ENCODE peak calls at places on chromosome 15, in nine cellular contexts. E is HEK293T; P is GM23248; U is hypothalamus; X is psoas muscle; G is naive thymus-derived CD8-positive, alpha-beta T cell; D is SW480; N is glutamatergic neuron; Y is Peyer's patch. T is an unnamed sample.

GRCh38 chr15:69515508-69516290 is 63.1 kb downstream of the RPLP1 start:
- DNase-seq in N (no peak), X (no peak), G (no peak), D (no peak), U (no peak), Y (no peak), E (no peak), P (no peak), T (no peak)

GRCh38 chr15:97750071-97750470 is 210.4 kb upstream of the ARRDC4 start:
- DNase-seq in D (no peak), N (no peak), P (no peak), X (no peak), G (no peak), U (no peak), Y (no peak), E (no peak), T (no peak)

GRCh38 chr15:83815506-83815905 is 161.6 kb downstream of the ADAMTSL3 start:
- DNase-seq in E (no peak), N (no peak), Y (no peak), X (no peak), U (no peak), G (no peak), P (no peak), D (no peak), T (no peak)

GRCh38 chr15:101773496-101774100 is 29.7 kb upstream of the OR4F6 start:
- DNase-seq in U (no peak), P (peak; percentile 3), D (peak; percentile 7), E (peak; percentile 15), X (no peak), N (no peak), Y (no peak), G (no peak), T (no peak)

GRCh38 chr15:42385206-42385979 is 26.1 kb downstream of the CAPN3 start:
- DNase-seq in E (peak; percentile 58), U (no peak), N (peak; percentile 62), G (no peak), X (no peak), D (peak; percentile 54), P (peak; percentile 57), Y (no peak), T (no peak)

GRCh38 chr15:88623061-88623460 is 1.9 kb downstream of the AEN start:
- DNase-seq in U (no peak), P (peak; percentile 96), N (no peak), D (peak; percentile 88), E (no peak), G (no peak), X (no peak), Y (no peak), T (no peak)

GRCh38 chr15:52180196-52180835 is 10.9 kb downstream of the GNB5 start:
- DNase-seq in N (no peak), D (no peak), E (no peak), U (no peak), X (no peak), P (peak; percentile 7), Y (no peak), G (peak; percentile 49), T (peak; percentile 53)

GRCh38 chr15:101477851-101478353 is 11.6 kb downstream of the PCSK6 start:
- DNase-seq in N (no peak), G (no peak), Y (no peak), E (no peak), U (no peak), X (no peak), D (no peak), P (no peak), T (no peak)

GRCh38 chr15:77940548-77940947 is 137.0 kb downstream of the TBC1D2B start:
- DNase-seq in N (no peak), E (no peak), Y (peak; percentile 48), U (no peak), P (no peak), G (no peak), X (no peak), D (no peak), T (no peak)

GRCh38 chr15:26157081-26157480 is 294.0 kb upstream of the ATP10A start:
- DNase-seq in G (no peak), D (no peak), U (no peak), X (no peak), Y (no peak), N (no peak), P (no peak), E (no peak), T (no peak)

GRCh38 chr15:94230886-94231727 is at the start of gene MCTP2:
- DNase-seq in N (peak; percentile 65), D (peak; percentile 88), P (peak; percentile 78), U (no peak), E (no peak), Y (peak; percentile 93), X (peak; percentile 85), G (peak; percentile 71), T (peak; percentile 91)

GRCh38 chr15:28022961-28023360 is 76.2 kb downstream of the OCA2 start:
- DNase-seq in X (no peak), G (no peak), N (no peak), Y (no peak), U (no peak), P (no peak), E (no peak), D (no peak), T (no peak)

GRCh38 chr15:89772933-89773583 is 3.1 kb upstream of the MESP2 start:
- DNase-seq in N (no peak), P (peak; percentile 42), U (no peak), D (peak; percentile 33), G (no peak), X (no peak), E (peak; percentile 52), Y (no peak), T (no peak)

GRCh38 chr15:63306480-63307073 is 29.2 kb downstream of the APH1B start:
- DNase-seq in Y (no peak), U (no peak), G (no peak), D (no peak), X (no peak), E (no peak), P (no peak), N (no peak), T (no peak)

GRCh38 chr15:93942140-93942808 is 289.1 kb upstream of the MCTP2 start:
- DNase-seq in P (peak; percentile 24), N (no peak), E (no peak), D (no peak), U (no peak), G (no peak), Y (no peak), X (no peak), T (no peak)

GRCh38 chr15:66809664-66810063 is 107.6 kb downstream of the SMAD6 start:
- DNase-seq in U (no peak), N (no peak), P (no peak), Y (no peak), E (no peak), X (no peak), D (no peak), G (no peak), T (no peak)

GRCh38 chr15:57158997-57159668 is 217.2 kb upstream of the CGNL1 start:
- DNase-seq in X (no peak), P (no peak), Y (no peak), G (no peak), N (no peak), E (no peak), D (no peak), U (no peak), T (no peak)

GRCh38 chr15:95684126-95684525 is 646.4 kb upstream of the NR2F2 start:
- DNase-seq in E (no peak), X (no peak), U (no peak), N (no peak), P (no peak), D (no peak), G (no peak), Y (no peak), T (no peak)

GRCh38 chr15:39312984-39313383 is 267.9 kb upstream of the THBS1 start:
- DNase-seq in N (no peak), Y (peak; percentile 60), E (no peak), U (no peak), D (no peak), G (no peak), P (peak; percentile 23), X (no peak), T (peak; percentile 70)

GRCh38 chr15:71781179-71781964 is 29.0 kb upstream of the NR2E3 start:
- DNase-seq in N (no peak), D (no peak), P (peak; percentile 70), U (no peak), E (no peak), G (no peak), X (no peak), Y (no peak), T (no peak)

GRCh38 chr15:32659340-32659831 is 17.9 kb downstream of the SCG5 start:
- DNase-seq in P (peak; percentile 95), G (no peak), Y (no peak), N (no peak), U (no peak), X (peak; percentile 56), E (no peak), D (no peak), T (no peak)

GRCh38 chr15:57084178-57084577 is 165.7 kb downstream of the TCF12 start:
- DNase-seq in X (no peak), D (no peak), N (no peak), P (no peak), E (no peak), Y (no peak), G (no peak), U (no peak), T (no peak)

GRCh38 chr15:71431345-71432336 is 316.4 kb downstream of the THSD4 start:
- DNase-seq in P (no peak), Y (no peak), D (no peak), U (no peak), E (no peak), X (no peak), N (no peak), G (no peak), T (no peak)

GRCh38 chr15:66287461-66288055 is 5.8 kb upstream of the DIS3L start:
- DNase-seq in D (no peak), X (no peak), Y (no peak), E (peak; percentile 36), P (peak; percentile 66), G (no peak), N (no peak), U (no peak), T (no peak)

GRCh38 chr15:57554063-57554820 is 37.5 kb upstream of the MYZAP start:
- DNase-seq in D (no peak), Y (no peak), P (no peak), E (no peak), U (peak; percentile 20), G (no peak), N (peak; percentile 45), X (no peak), T (no peak)

GRCh38 chr15:85579957-85580694 is 199.7 kb downstream of the AKAP13 start:
- DNase-seq in N (no peak), U (no peak), G (no peak), P (peak; percentile 82), D (no peak), Y (peak; percentile 63), X (no peak), E (no peak), T (peak; percentile 62)

GRCh38 chr15:91572110-91572509 is 281.4 kb upstream of the SLCO3A1 start:
- DNase-seq in P (peak; percentile 10), X (no peak), U (no peak), Y (no peak), D (no peak), E (no peak), G (no peak), N (no peak), T (no peak)

GRCh38 chr15:25058080-25058785 is 103.4 kb downstream of the SNRPN start:
- DNase-seq in Y (peak; percentile 20), P (no peak), U (no peak), E (no peak), G (no peak), N (no peak), X (no peak), D (no peak), T (no peak)

GRCh38 chr15:90706394-90707327 is 10.5 kb upstream of the BLM start:
- DNase-seq in D (no peak), X (no peak), Y (no peak), U (no peak), G (no peak), P (no peak), E (no peak), N (no peak), T (no peak)

GRCh38 chr15:96670389-96670788 is 339.9 kb downstream of the NR2F2 start:
- DNase-seq in Y (no peak), P (no peak), D (no peak), G (no peak), X (no peak), N (no peak), E (no peak), U (no peak), T (no peak)

GRCh38 chr15:96889734-96890480 is 559.4 kb downstream of the NR2F2 start:
- DNase-seq in E (no peak), U (no peak), N (no peak), Y (no peak), D (peak; percentile 27), P (peak; percentile 16), X (no peak), G (no peak), T (no peak)

T was measured in left colon.